ENCODE peak calls at places on chromosomes 13 and 19, in seven cellular contexts. N, P, Y, O, K, W and S are unnamed samples.

GRCh38 chr13:24127116-24127631 is 33.3 kb upstream of the SPATA13 start:
- DNase-seq in N (no peak), P (peak), Y (no peak), O (no peak), K (no peak), W (peak), S (no peak)

GRCh38 chr19:54209058-54209747 is 8.5 kb downstream of the RPS9 start:
- DNase-seq in N (no peak), P (no peak), Y (no peak), O (no peak), K (peak), W (no peak), S (no peak)

GRCh38 chr19:48945415-48945814 is 9.3 kb upstream of the BAX start:
- DNase-seq in N (no peak), P (no peak), Y (no peak), O (no peak), K (no peak), W (no peak), S (no peak)

GRCh38 chr19:29098863-29099481 is 114.0 kb downstream of the UQCRFS1 start:
- DNase-seq in N (peak), P (peak), Y (no peak), O (peak), K (peak), W (peak), S (peak)

GRCh38 chr13:113047587-113047986 is 58.0 kb upstream of the F7 start:
- DNase-seq in N (no peak), P (no peak), Y (no peak), O (no peak), K (peak), W (no peak), S (no peak)

GRCh38 chr19:1119475-1120217 is 15.9 kb downstream of the GPX4 start:
- DNase-seq in N (no peak), P (no peak), Y (no peak), O (no peak), K (peak), W (no peak), S (no peak)

GRCh38 chr19:56155124-56155687 is 14.1 kb downstream of the ZNF444 start:
- DNase-seq in N (no peak), P (no peak), Y (no peak), O (no peak), K (no peak), W (no peak), S (no peak)

GRCh38 chr13:76764916-76765315 is 121.3 kb downstream of the KCTD12 start:
- DNase-seq in N (no peak), P (no peak), Y (no peak), O (no peak), K (no peak), W (no peak), S (no peak)

GRCh38 chr13:44810067-44810840 is 179.0 kb downstream of the NUFIP1 start:
- DNase-seq in N (no peak), P (peak), Y (peak), O (no peak), K (no peak), W (no peak), S (peak)

GRCh38 chr13:101453784-101454201 is 1.3 kb downstream of the ITGBL1 start:
- DNase-seq in N (no peak), P (no peak), Y (no peak), O (no peak), K (peak), W (no peak), S (no peak)

GRCh38 chr13:44421853-44422525 is 48.4 kb downstream of the SERP2 start:
- DNase-seq in N (no peak), P (no peak), Y (no peak), O (no peak), K (no peak), W (no peak), S (no peak)

GRCh38 chr13:88656751-88657150 is 985.6 kb downstream of the SLITRK5 start:
- DNase-seq in N (no peak), P (no peak), Y (no peak), O (no peak), K (no peak), W (no peak), S (no peak)

GRCh38 chr19:8811315-8812172 is 20.6 kb downstream of the ZNF558 start:
- DNase-seq in N (no peak), P (no peak), Y (peak), O (no peak), K (no peak), W (peak), S (peak)

GRCh38 chr19:3097442-3097871 is 3.3 kb downstream of the GNA11 start:
- DNase-seq in N (no peak), P (peak), Y (no peak), O (no peak), K (peak), W (no peak), S (no peak)

GRCh38 chr19:3095375-3096191 is 1.4 kb downstream of the GNA11 start:
- DNase-seq in N (no peak), P (peak), Y (no peak), O (no peak), K (peak), W (no peak), S (no peak)

GRCh38 chr19:3098141-3098514 is 4.0 kb downstream of the GNA11 start:
- DNase-seq in N (no peak), P (peak), Y (no peak), O (no peak), K (peak), W (peak), S (no peak)

GRCh38 chr19:3096267-3096901 is 2.2 kb downstream of the GNA11 start:
- DNase-seq in N (no peak), P (peak), Y (no peak), O (no peak), K (peak), W (no peak), S (no peak)

GRCh38 chr19:3096902-3097326 is 2.8 kb downstream of the GNA11 start:
- DNase-seq in N (no peak), P (no peak), Y (no peak), O (no peak), K (peak), W (no peak), S (no peak)
- H3K4me3 ChIP-seq in N (no peak), P (peak), Y (no peak), O (peak), K (peak), W (peak), S (peak)

GRCh38 chr19:40662925-40663711 is 27.3 kb downstream of the NUMBL start:
- DNase-seq in N (no peak), P (peak), Y (peak), O (peak), K (peak), W (peak), S (peak)
- TF ChIP-seq CTCF in N (peak), P (no peak), Y (no peak), O (peak), K (no peak), W (peak), S (peak)

GRCh38 chr13:19181621-19182485 is at the start of gene TUBA3C:
- DNase-seq in N (no peak), P (peak), Y (no peak), O (no peak), K (no peak), W (no peak), S (no peak)
- H3K4me3 ChIP-seq in N (no peak), P (no peak), Y (no peak), O (no peak), K (no peak), W (no peak), S (no peak)

GRCh38 chr19:47609885-47610545 is 1.1 kb downstream of the BICRA start:
- DNase-seq in N (no peak), P (peak), Y (peak), O (no peak), K (peak), W (peak), S (peak)

GRCh38 chr19:47607564-47608073 is 1.3 kb upstream of the BICRA start:
- DNase-seq in N (no peak), P (no peak), Y (no peak), O (no peak), K (no peak), W (no peak), S (no peak)

GRCh38 chr19:47608908-47609879 is at the start of gene BICRA:
- DNase-seq in N (no peak), P (peak), Y (peak), O (peak), K (peak), W (peak), S (peak)

GRCh38 chr19:47610546-47610894 is 1.6 kb downstream of the BICRA start:
- DNase-seq in N (no peak), P (no peak), Y (no peak), O (no peak), K (no peak), W (no peak), S (no peak)

DNA sequence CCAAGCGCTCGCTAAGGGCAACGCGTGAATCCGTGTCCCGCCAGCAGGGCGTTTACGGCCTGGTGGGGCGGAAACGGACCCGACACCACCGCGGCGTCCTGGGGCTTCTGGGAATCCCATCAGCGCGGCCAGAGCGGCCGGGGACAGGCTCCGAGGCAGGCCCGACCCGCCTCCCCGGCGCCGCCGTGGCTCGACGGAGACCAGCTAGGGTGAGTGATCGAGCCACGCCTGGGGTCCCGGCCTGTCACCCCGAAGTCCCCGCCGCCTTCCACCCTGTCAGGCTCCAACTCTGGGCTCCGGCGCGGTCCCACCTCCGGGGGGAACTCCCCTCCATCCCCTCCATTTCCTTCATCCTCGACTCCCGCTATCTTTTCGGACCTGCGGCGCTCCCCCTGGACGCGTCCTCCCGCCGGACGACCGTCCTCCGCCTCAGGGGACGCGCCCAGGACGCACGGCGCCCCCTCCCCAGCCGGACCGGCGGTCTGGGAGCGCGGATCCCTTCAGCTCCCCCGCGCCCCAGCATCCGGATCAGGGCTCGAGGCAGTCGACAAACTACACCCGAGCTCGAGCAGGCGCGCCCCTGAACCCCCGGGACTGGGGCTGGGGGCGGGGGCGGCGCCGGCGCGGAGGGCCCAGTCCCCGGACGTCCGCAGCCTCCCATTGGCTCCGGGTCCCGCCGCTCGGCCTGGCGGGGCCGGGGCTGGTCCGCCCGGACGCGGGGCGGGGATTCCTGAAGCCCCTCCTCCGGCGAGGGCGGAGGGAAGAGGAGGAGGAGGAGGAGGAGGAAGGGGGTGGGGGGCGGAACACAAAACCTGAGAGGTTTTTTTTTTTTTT is 643 bp upstream of the BICRA start:
- DNase-seq in N (peak), P (peak), Y (peak), O (peak), K (peak), W (peak), S (peak)
- TF ChIP-seq CTCF in N (peak), P (peak), Y (no peak), O (no peak), K (peak), W (peak), S (peak)

GRCh38 chr13:33349314-33349995 is 63.9 kb upstream of the STARD13 start:
- DNase-seq in N (no peak), P (peak), Y (no peak), O (no peak), K (peak), W (peak), S (no peak)
- H3K4me3 ChIP-seq in N (peak), P (peak), Y (peak), O (peak), K (peak), W (peak), S (peak)

GRCh38 chr19:41872775-41873647 is 4.1 kb upstream of the CD79A start:
- DNase-seq in N (no peak), P (peak), Y (peak), O (no peak), K (peak), W (peak), S (peak)
- TF ChIP-seq CTCF in N (peak), P (peak), Y (peak), O (peak), K (peak), W (peak), S (peak)